ENCODE peak calls at places on chromosome 1, in six cellular contexts. Q is RPMI7951; E is adrenal gland; J is T-cell; C is GM10248; O is effector memory CD4-positive, alpha-beta T cell. M is an unnamed sample.

GRCh38 chr1:36702963-36703362 is 220.2 kb upstream of the CSF3R start:
- DNase-seq in C (no peak), E (no peak), J (no peak), O (no peak), Q (no peak), M (no peak)

GRCh38 chr1:89381617-89382016 is 17.8 kb downstream of the GBP6 start:
- DNase-seq in J (no peak), E (no peak), Q (no peak), O (no peak), C (no peak), M (no peak)

GRCh38 chr1:180540697-180541594 is 17.8 kb upstream of the OVAAL start:
- DNase-seq in E (peak), C (no peak), O (no peak), Q (no peak), J (no peak), M (no peak)

GRCh38 chr1:210446479-210446878 is 117.8 kb downstream of the HHAT start:
- DNase-seq in C (no peak), O (peak), Q (peak), E (peak), J (peak), M (no peak)

GRCh38 chr1:182965096-182965495 is 12.1 kb upstream of the SHCBP1L start:
- DNase-seq in J (no peak), Q (peak), C (no peak), O (no peak), E (no peak), M (no peak)

GRCh38 chr1:112722601-112723510 is 7.7 kb upstream of the PPM1J start:
- DNase-seq in J (no peak), E (no peak), C (no peak), O (no peak), Q (peak), M (no peak)

GRCh38 chr1:80536464-80536863 is 1264.3 kb upstream of the ADGRL2 start:
- DNase-seq in J (no peak), C (no peak), E (no peak), Q (no peak), O (no peak), M (no peak)

GRCh38 chr1:59994302-59995198 is 68.0 kb upstream of the CYP2J2 start:
- DNase-seq in Q (peak), J (no peak), O (no peak), C (no peak), E (peak), M (no peak)

GRCh38 chr1:220962031-220962751 is 82.9 kb downstream of the HLX start:
- DNase-seq in J (no peak), E (no peak), C (no peak), Q (peak), O (no peak), M (no peak)